ENCODE peak calls at places on chromosome 16, in seven cellular contexts. K, D, L, J, T, E and H are unnamed samples.

GRCh38 chr16:57606147-57606846 is 22.1 kb upstream of the ADGRG1 start:
- DNase-seq in K (no peak), D (no peak), L (no peak), J (no peak), T (no peak), E (no peak), H (no peak)

GRCh38 chr16:52705192-52705591 is 158.2 kb upstream of the TOX3 start:
- DNase-seq in K (no peak), D (no peak), L (no peak), J (no peak), T (no peak), E (no peak), H (no peak)

GRCh38 chr16:8589293-8590160 is 784 bp downstream of the TMEM114 start:
- DNase-seq in K (no peak), D (no peak), L (no peak), J (no peak), T (no peak), E (peak), H (no peak)

GRCh38 chr16:79776243-79776884 is 175.8 kb upstream of the MAF start:
- DNase-seq in K (peak), D (no peak), L (no peak), J (peak), T (peak), E (no peak), H (no peak)

GRCh38 chr16:9521749-9522370 is 430.4 kb downstream of the HAPSTR1 start:
- DNase-seq in K (no peak), D (no peak), L (no peak), J (no peak), T (no peak), E (no peak), H (no peak)

GRCh38 chr16:81263470-81264200 is 25.1 kb downstream of the BCO1 start:
- DNase-seq in K (peak), D (no peak), L (no peak), J (peak), T (no peak), E (no peak), H (no peak)

GRCh38 chr16:50267151-50267631 is 840 bp downstream of the ADCY7 start:
- DNase-seq in K (no peak), D (no peak), L (no peak), J (no peak), T (no peak), E (no peak), H (no peak)

GRCh38 chr16:57966133-57966805 is 4.7 kb downstream of the CNGB1 start:
- DNase-seq in K (peak), D (no peak), L (no peak), J (no peak), T (peak), E (no peak), H (no peak)

GRCh38 chr16:26453215-26453614 is 613.5 kb upstream of the C16orf82 start:
- DNase-seq in K (no peak), D (no peak), L (no peak), J (no peak), T (no peak), E (no peak), H (no peak)